ENCODE peak calls at places on chromosomes 16 and 17, in four cellular contexts. One of them, this sample, is unnamed.

GRCh38 chr17:7435676-7436555 is 681 bp downstream of the TMEM102 start:
- DNase-seq in GM12878: no peak
- DNase-seq in H1: peak; percentile 84
- DNase-seq in mammary epithelial cell: peak; percentile 60
- DNase-seq in this sample: peak; percentile 35

GRCh38 chr17:35074711-35075707 is 11.5 kb upstream of the RFFL start:
- DNase-seq in H1: no peak
- DNase-seq in GM12878: no peak
- DNase-seq in mammary epithelial cell: no peak
- DNase-seq in this sample: peak; percentile 49

GRCh38 chr17:79046501-79047280 is 22.7 kb downstream of the C1QTNF1 start:
- DNase-seq in H1: no peak
- DNase-seq in GM12878: no peak
- DNase-seq in mammary epithelial cell: no peak
- DNase-seq in this sample: no peak

GRCh38 chr17:35119370-35120185 is at the start of gene RAD51D:
- DNase-seq in H1: peak; percentile 91
- DNase-seq in mammary epithelial cell: peak; percentile 55
- DNase-seq in GM12878: peak; percentile 33
- DNase-seq in this sample: peak; percentile 75

GRCh38 chr17:75032896-75033294 is 13.9 kb downstream of the ATP5PD start:
- DNase-seq in mammary epithelial cell: no peak
- DNase-seq in GM12878: no peak
- DNase-seq in H1: no peak
- DNase-seq in this sample: peak; percentile 49

GRCh38 chr17:50267074-50267841 is 7.0 kb upstream of the TMEM92 start:
- DNase-seq in mammary epithelial cell: no peak
- DNase-seq in GM12878: no peak
- DNase-seq in H1: no peak
- DNase-seq in this sample: no peak

GRCh38 chr17:57956311-57957119 is 1.3 kb upstream of the CUEDC1 start:
- DNase-seq in H1: peak; percentile 54
- DNase-seq in GM12878: peak; percentile 62
- DNase-seq in mammary epithelial cell: no peak
- DNase-seq in this sample: no peak

GRCh38 chr17:56890390-56890789 is 23.5 kb downstream of the TRIM25 start:
- DNase-seq in mammary epithelial cell: no peak
- DNase-seq in GM12878: no peak
- DNase-seq in H1: no peak
- DNase-seq in this sample: no peak

GRCh38 chr17:82848022-82848592 is 8.3 kb upstream of the ZNF750 start:
- DNase-seq in H1: no peak
- DNase-seq in GM12878: no peak
- DNase-seq in mammary epithelial cell: peak; percentile 96
- DNase-seq in this sample: peak; percentile 16

GRCh38 chr17:15422392-15422957 is 44.9 kb downstream of the CDRT4 start:
- DNase-seq in H1: no peak
- DNase-seq in GM12878: no peak
- DNase-seq in mammary epithelial cell: no peak
- DNase-seq in this sample: no peak

GRCh38 chr17:82226170-82226808 is 2.6 kb upstream of the SLC16A3 start:
- DNase-seq in mammary epithelial cell: no peak
- DNase-seq in H1: no peak
- DNase-seq in GM12878: no peak
- DNase-seq in this sample: no peak

GRCh38 chr16:74748042-74748709 is 26.4 kb downstream of the FA2H start:
- DNase-seq in mammary epithelial cell: no peak
- DNase-seq in GM12878: no peak
- DNase-seq in H1: no peak
- DNase-seq in this sample: no peak

GRCh38 chr17:69506489-69506888 is 92.0 kb downstream of the MAP2K6 start:
- DNase-seq in H1: no peak
- DNase-seq in mammary epithelial cell: no peak
- DNase-seq in GM12878: no peak
- DNase-seq in this sample: no peak

GRCh38 chr17:45299311-45299710 is 17.5 kb downstream of the MAP3K14 start:
- DNase-seq in GM12878: no peak
- DNase-seq in mammary epithelial cell: no peak
- DNase-seq in H1: no peak
- DNase-seq in this sample: no peak

GRCh38 chr16:4538067-4538385 is 547 bp downstream of the CDIP1 start:
- DNase-seq in H1: no peak
- DNase-seq in mammary epithelial cell: no peak
- DNase-seq in GM12878: no peak
- DNase-seq in this sample: peak; percentile 30

GRCh38 chr17:57968456-57968855 is 13.2 kb upstream of the CUEDC1 start:
- DNase-seq in H1: no peak
- DNase-seq in mammary epithelial cell: no peak
- DNase-seq in GM12878: no peak
- DNase-seq in this sample: no peak

GRCh38 chr16:2425008-2425518 is 4.2 kb upstream of the CCNF start:
- DNase-seq in GM12878: no peak
- DNase-seq in H1: no peak
- DNase-seq in mammary epithelial cell: no peak
- DNase-seq in this sample: no peak

GRCh38 chr17:55410722-55411462 is 10.7 kb downstream of the MMD start:
- DNase-seq in mammary epithelial cell: no peak
- DNase-seq in H1: no peak
- DNase-seq in GM12878: no peak
- DNase-seq in this sample: no peak

GRCh38 chr17:28407130-28407973 is 1.3 kb upstream of the SLC46A1 start:
- DNase-seq in H1: peak; percentile 66
- DNase-seq in mammary epithelial cell: peak; percentile 97
- DNase-seq in GM12878: no peak
- DNase-seq in this sample: no peak

GRCh38 chr17:73723317-73723716 is 79.1 kb upstream of the SDK2 start:
- DNase-seq in mammary epithelial cell: no peak
- DNase-seq in GM12878: no peak
- DNase-seq in H1: no peak
- DNase-seq in this sample: no peak

GRCh38 chr16:31077024-31077423 is 2.8 kb downstream of the ZNF646 start:
- DNase-seq in H1: no peak
- DNase-seq in mammary epithelial cell: no peak
- DNase-seq in GM12878: no peak
- DNase-seq in this sample: no peak

GRCh38 chr17:66507103-66507923 is 204.9 kb downstream of the PRKCA start:
- DNase-seq in mammary epithelial cell: peak; percentile 71
- DNase-seq in H1: no peak
- DNase-seq in GM12878: no peak
- DNase-seq in this sample: peak; percentile 69

GRCh38 chr16:86669937-86670772 is 91.8 kb downstream of the FOXL1 start:
- DNase-seq in GM12878: no peak
- DNase-seq in H1: no peak
- DNase-seq in mammary epithelial cell: no peak
- DNase-seq in this sample: no peak

GRCh38 chr16:85936761-85937343 is 37.9 kb downstream of the IRF8 start:
- DNase-seq in H1: no peak
- DNase-seq in mammary epithelial cell: no peak
- DNase-seq in GM12878: no peak
- DNase-seq in this sample: no peak

GRCh38 chr16:79691001-79691400 is 90.5 kb upstream of the MAF start:
- DNase-seq in GM12878: no peak
- DNase-seq in mammary epithelial cell: no peak
- DNase-seq in H1: no peak
- DNase-seq in this sample: no peak
- H3K27ac ChIP-seq in GM12878: no peak overlapping the region
- H3K27ac ChIP-seq in mammary epithelial cell: no peak overlapping the region
- H3K27ac ChIP-seq in H1: no peak overlapping the region
- H3K27ac ChIP-seq in this sample: no peak overlapping the region

DNA sequence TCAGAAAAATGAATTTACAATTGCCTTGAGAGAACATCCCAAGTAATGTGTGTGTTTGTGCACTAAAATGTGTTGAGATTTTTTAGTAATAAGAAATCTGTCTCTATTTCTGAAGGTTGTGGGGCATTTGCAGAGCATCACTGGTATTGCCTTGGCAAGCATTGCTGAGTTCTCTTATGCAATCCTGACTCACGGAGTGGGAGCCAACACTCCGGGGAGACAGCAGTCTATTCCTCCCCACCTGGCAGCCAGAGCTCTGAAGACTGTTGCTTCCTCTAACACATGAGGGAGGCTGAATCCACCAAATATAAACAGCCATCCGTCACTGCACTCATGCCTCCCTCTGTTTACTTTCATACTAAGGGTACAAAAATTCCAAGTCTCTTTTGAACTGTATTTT is 10.6 kb downstream of the CNTD1 start:
- DNase-seq in mammary epithelial cell: peak; percentile 66
- DNase-seq in GM12878: no peak
- DNase-seq in H1: no peak
- DNase-seq in this sample: no peak
- H3K9ac ChIP-seq in mammary epithelial cell: no peak overlapping the region
- H3K9ac ChIP-seq in GM12878: no peak overlapping the region
- H3K9ac ChIP-seq in H1: no peak overlapping the region
- H3K9ac ChIP-seq in this sample: no peak overlapping the region

DNA sequence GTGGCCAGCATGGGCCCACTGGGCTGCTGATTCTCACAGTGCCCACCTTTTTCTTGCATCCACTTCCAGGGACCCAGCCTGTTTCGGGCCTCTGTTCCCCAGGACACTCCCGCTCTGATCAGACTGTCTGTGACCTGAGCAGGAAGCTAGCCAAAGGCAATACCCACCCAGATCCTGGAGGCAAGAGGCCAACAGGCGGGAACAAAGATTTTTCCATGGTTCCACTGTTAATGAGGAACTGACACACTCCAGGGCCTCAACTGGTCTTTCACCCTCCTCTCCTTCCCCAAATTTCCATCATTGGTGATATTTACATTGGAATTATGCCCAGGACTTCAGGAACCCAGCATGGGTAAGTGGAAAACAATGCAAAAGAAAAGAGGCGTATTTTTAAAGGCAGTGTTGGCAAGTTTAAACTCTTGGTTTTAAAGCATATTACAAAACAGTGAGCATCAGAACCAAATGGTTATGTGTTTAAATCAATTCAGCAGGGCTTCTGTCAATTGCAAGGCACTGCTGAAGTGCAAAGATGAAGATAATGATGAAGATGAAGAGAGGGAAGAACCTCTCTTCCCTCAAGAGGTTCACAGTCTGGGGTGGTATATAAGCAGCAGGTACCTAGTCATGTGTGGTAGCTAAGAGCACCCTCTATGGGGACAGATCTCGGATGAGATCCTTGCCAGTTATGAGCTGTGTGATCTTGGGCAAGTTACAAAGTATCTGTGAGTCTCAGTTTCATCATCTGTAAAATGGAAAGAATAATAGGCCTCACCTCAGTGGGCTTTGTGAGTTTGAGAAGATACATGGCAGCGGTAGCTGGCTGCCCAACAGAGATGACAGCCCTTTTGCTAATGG is 14.4 kb upstream of the ATP2A3 start:
- DNase-seq in GM12878: no peak
- DNase-seq in mammary epithelial cell: no peak
- DNase-seq in H1: no peak
- DNase-seq in this sample: peak; percentile 85
- H3K27ac ChIP-seq in GM12878: no peak overlapping the region
- H3K27ac ChIP-seq in mammary epithelial cell: no peak overlapping the region
- H3K27ac ChIP-seq in H1: no peak overlapping the region
- H3K27ac ChIP-seq in this sample: peak overlapping the region; percentile 2

GRCh38 chr17:8746501-8747236 is 2.0 kb upstream of the CCDC42 start:
- DNase-seq in GM12878: peak; percentile 1
- DNase-seq in mammary epithelial cell: peak; percentile 9
- DNase-seq in H1: no peak
- DNase-seq in this sample: no peak
- H3K9ac ChIP-seq in GM12878: no peak overlapping the region
- H3K9ac ChIP-seq in mammary epithelial cell: no peak overlapping the region
- H3K9ac ChIP-seq in H1: peak overlapping the region; percentile 1
- H3K9ac ChIP-seq in this sample: no peak overlapping the region

GRCh38 chr17:12567077-12568053 is 98.3 kb upstream of the MYOCD start:
- DNase-seq in GM12878: no peak
- DNase-seq in H1: no peak
- DNase-seq in mammary epithelial cell: no peak
- DNase-seq in this sample: no peak
- H3K27ac ChIP-seq in GM12878: no peak overlapping the region
- H3K27ac ChIP-seq in H1: no peak overlapping the region
- H3K27ac ChIP-seq in mammary epithelial cell: no peak overlapping the region
- H3K27ac ChIP-seq in this sample: no peak overlapping the region

GRCh38 chr16:88428156-88428555 is 24.9 kb upstream of the ZFPM1 start:
- DNase-seq in GM12878: no peak
- DNase-seq in mammary epithelial cell: no peak
- DNase-seq in H1: no peak
- DNase-seq in this sample: no peak
- H3K9ac ChIP-seq in GM12878: no peak overlapping the region
- H3K9ac ChIP-seq in mammary epithelial cell: no peak overlapping the region
- H3K9ac ChIP-seq in H1: no peak overlapping the region
- H3K9ac ChIP-seq in this sample: no peak overlapping the region

This sample was measured in endothelial cell of umbilical vein.